ENCODE peak calls at places on chromosomes 4 and X, in four cellular contexts. One of them, this sample, is unnamed.
A peak's percentile ranks its signal among the peaks of the same experiment; 100 is the strongest.

GRCh38 chr4:19177616-19178015 is 1074.1 kb upstream of the SLIT2 start:
- DNase-seq in NB4: no peak
- DNase-seq in cardiac muscle cell: peak; percentile 7
- DNase-seq in pancreas: no peak
- DNase-seq in this sample: no peak

GRCh38 chrX:149275836-149276235 is 229.3 kb downstream of the IDS start:
- DNase-seq in NB4: no peak
- DNase-seq in cardiac muscle cell: no peak
- DNase-seq in pancreas: no peak
- DNase-seq in this sample: no peak

GRCh38 chrX:131677655-131678628 is 134.1 kb downstream of the OR13H1 start:
- DNase-seq in NB4: peak; percentile 46
- DNase-seq in pancreas: peak; percentile 71
- DNase-seq in cardiac muscle cell: peak; percentile 23
- DNase-seq in this sample: no peak

GRCh38 chr4:55475394-55476243 is 71.1 kb downstream of the CLOCK start:
- DNase-seq in pancreas: no peak
- DNase-seq in NB4: no peak
- DNase-seq in cardiac muscle cell: peak; percentile 74
- DNase-seq in this sample: peak; percentile 7

GRCh38 chr4:146029939-146030710 is 91.5 kb upstream of the ZNF827 start:
- DNase-seq in pancreas: no peak
- DNase-seq in cardiac muscle cell: peak; percentile 29
- DNase-seq in NB4: no peak
- DNase-seq in this sample: no peak

GRCh38 chr4:7190668-7191545 is 1.4 kb upstream of the SORCS2 start:
- DNase-seq in cardiac muscle cell: no peak
- DNase-seq in pancreas: peak; percentile 25
- DNase-seq in NB4: no peak
- DNase-seq in this sample: no peak

GRCh38 chr4:129971419-129971818 is 875.5 kb downstream of the C4orf33 start:
- DNase-seq in NB4: no peak
- DNase-seq in pancreas: no peak
- DNase-seq in cardiac muscle cell: no peak
- DNase-seq in this sample: no peak

GRCh38 chr4:188971125-188971524 is 831.9 kb downstream of the TRIML1 start:
- DNase-seq in cardiac muscle cell: no peak
- DNase-seq in pancreas: no peak
- DNase-seq in NB4: peak; percentile 31
- DNase-seq in this sample: no peak

GRCh38 chr4:94158883-94159282 is 48.8 kb upstream of the SMARCAD1 start:
- DNase-seq in pancreas: no peak
- DNase-seq in NB4: no peak
- DNase-seq in cardiac muscle cell: no peak
- DNase-seq in this sample: no peak

DNA sequence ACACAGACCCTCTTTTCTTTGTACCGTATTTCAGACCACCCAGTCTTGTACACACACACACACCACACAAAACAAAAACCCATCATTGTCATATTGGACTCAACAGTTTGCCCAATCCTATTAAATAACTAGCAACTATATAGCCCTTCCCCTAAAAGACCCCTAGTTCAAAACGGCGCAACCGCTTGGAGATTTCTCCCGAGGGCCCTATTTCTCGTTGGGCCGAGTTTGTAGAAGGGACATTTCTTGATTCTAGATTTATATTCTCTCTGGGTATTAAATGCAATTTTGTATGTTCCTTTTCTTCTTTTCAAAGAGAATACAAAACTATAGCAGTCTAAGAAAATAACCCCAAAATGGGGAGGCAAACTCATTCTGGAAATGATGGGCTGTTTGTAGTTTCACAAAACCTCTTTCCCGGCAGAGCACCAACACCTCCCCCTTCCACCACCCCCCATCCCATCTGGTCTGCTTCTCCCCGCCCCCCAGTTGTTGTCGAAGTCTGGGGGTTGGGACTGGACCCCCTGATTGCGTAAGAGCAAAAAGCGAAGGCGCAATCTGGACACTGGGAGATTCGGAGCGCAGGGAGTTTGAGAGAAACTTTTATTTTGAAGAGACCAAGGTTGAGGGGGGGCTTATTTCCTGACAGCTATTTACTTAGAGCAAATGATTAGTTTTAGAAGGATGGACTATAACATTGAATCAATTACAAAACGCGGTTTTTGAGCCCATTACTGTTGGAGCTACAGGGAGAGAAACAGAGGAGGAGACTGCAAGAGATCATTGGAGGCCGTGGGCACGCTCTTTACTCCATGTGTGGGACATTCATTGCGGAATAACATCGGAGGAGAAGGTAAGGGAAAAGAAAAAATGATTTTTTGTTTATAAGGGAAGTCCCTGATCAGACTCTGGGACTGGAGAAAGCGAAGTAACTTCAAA is at the start of gene PDGFRA:
- DNase-seq in cardiac muscle cell: peak; percentile 99
- DNase-seq in pancreas: no peak
- DNase-seq in NB4: no peak
- DNase-seq in this sample: peak; percentile 94
- H3K4me3 ChIP-seq in cardiac muscle cell: peak within 1 kb of the TSS; percentile 64
- H3K4me3 ChIP-seq in pancreas: peak within 1 kb of the TSS; percentile 36
- H3K4me3 ChIP-seq in NB4: no peak within 1 kb of the TSS
- H3K4me3 ChIP-seq in this sample: peak within 1 kb of the TSS; percentile 85

GRCh38 chr4:158094413-158095110 is 78.3 kb downstream of the GASK1B start:
- DNase-seq in pancreas: peak; percentile 60
- DNase-seq in NB4: no peak
- DNase-seq in cardiac muscle cell: peak; percentile 45
- DNase-seq in this sample: no peak

DNA sequence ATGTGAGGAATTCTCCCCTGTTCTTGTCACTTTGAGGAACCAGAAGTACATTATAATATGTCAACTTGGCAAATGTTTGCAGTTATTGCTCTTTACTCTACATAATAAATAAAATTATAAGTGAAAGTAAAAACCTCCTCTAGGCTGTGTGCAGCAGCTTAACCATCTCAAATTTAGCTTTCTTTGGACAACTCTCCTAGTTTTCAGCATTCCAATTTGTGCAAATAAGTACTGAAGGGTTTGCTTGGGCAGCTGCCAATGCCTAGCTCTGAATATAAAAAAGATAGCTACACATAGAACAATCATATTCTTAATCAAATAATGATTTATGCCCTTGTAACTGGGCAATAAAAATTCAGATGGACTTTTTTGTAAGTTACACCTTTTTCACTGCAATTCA is 82.5 kb downstream of the GASK1B start:
- DNase-seq in NB4: no peak
- DNase-seq in pancreas: no peak
- DNase-seq in cardiac muscle cell: peak; percentile 56
- DNase-seq in this sample: no peak
- H3K4me3 ChIP-seq in NB4: no peak overlapping the region
- H3K4me3 ChIP-seq in pancreas: no peak overlapping the region
- H3K4me3 ChIP-seq in cardiac muscle cell: no peak overlapping the region
- H3K4me3 ChIP-seq in this sample: no peak overlapping the region

DNA sequence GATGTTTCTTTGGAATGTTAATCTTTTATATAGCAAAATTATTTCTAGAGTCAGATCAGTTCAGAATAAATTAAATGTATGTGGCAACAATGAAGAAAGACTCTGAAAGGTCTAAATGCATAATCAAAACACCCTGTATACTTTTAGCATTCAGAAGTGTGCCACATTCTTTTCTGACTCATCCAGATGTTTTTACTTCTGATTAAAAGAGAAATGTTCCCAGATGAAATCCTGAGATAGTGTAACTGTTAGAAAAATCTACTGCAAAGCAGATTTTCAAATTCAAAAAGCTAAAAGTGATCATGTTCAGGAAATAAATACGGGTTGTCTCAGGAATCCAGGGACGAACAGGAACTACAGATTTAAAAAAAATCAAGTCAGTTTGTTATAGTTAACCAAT is 241.4 kb downstream of the GRIA3 start:
- DNase-seq in cardiac muscle cell: no peak
- DNase-seq in pancreas: no peak
- DNase-seq in NB4: no peak
- DNase-seq in this sample: no peak
- H3K4me3 ChIP-seq in cardiac muscle cell: no peak overlapping the region
- H3K4me3 ChIP-seq in pancreas: no peak overlapping the region
- H3K4me3 ChIP-seq in NB4: no peak overlapping the region
- H3K4me3 ChIP-seq in this sample: no peak overlapping the region

GRCh38 chrX:70970482-70970999 is 39.6 kb upstream of the SLC7A3 start:
- DNase-seq in NB4: peak; percentile 36
- DNase-seq in pancreas: no peak
- DNase-seq in cardiac muscle cell: peak; percentile 36
- DNase-seq in this sample: no peak
- H3K4me3 ChIP-seq in NB4: no peak overlapping the region
- H3K4me3 ChIP-seq in pancreas: no peak overlapping the region
- H3K4me3 ChIP-seq in cardiac muscle cell: no peak overlapping the region
- H3K4me3 ChIP-seq in this sample: no peak overlapping the region

GRCh38 chrX:100635040-100635439 is 1.6 kb downstream of the TSPAN6 start:
- DNase-seq in cardiac muscle cell: no peak
- DNase-seq in pancreas: no peak
- DNase-seq in NB4: no peak
- DNase-seq in this sample: no peak

GRCh38 chrX:100636321-100636991 is at the start of gene TSPAN6:
- DNase-seq in cardiac muscle cell: peak; percentile 92
- DNase-seq in NB4: peak; percentile 1
- DNase-seq in pancreas: peak; percentile 77
- DNase-seq in this sample: peak; percentile 78

GRCh38 chrX:100635989-100636320 is 651 bp downstream of the TSPAN6 start:
- DNase-seq in NB4: no peak
- DNase-seq in pancreas: no peak
- DNase-seq in cardiac muscle cell: no peak
- DNase-seq in this sample: no peak
- H3K4me3 ChIP-seq in NB4: no peak overlapping the region
- H3K4me3 ChIP-seq in pancreas: peak overlapping the region; percentile 51
- H3K4me3 ChIP-seq in cardiac muscle cell: peak overlapping the region; percentile 61
- H3K4me3 ChIP-seq in this sample: peak overlapping the region; percentile 62